ENCODE peak calls at places on chromosomes 7 and 10, in six cellular contexts. One of them, this sample, is unnamed.

GRCh38 chr10:126842356-126842755 is 62.9 kb upstream of the DOCK1 start:
- DNase-seq in Panc1: no peak
- DNase-seq in GM03348: no peak
- DNase-seq in CD8-positive, alpha-beta memory T cell: no peak
- DNase-seq in hepatocyte: no peak
- DNase-seq in neural progenitor cell: no peak
- DNase-seq in this sample: no peak

GRCh38 chr7:18590744-18591340 is 95.3 kb downstream of the HDAC9 start:
- DNase-seq in CD8-positive, alpha-beta memory T cell: no peak
- DNase-seq in neural progenitor cell: peak
- DNase-seq in GM03348: peak
- DNase-seq in Panc1: peak
- DNase-seq in hepatocyte: peak
- DNase-seq in this sample: no peak

GRCh38 chr7:159030490-159031134 is 114.1 kb downstream of the VIPR2 start:
- DNase-seq in GM03348: peak
- DNase-seq in hepatocyte: peak
- DNase-seq in Panc1: no peak
- DNase-seq in neural progenitor cell: peak
- DNase-seq in CD8-positive, alpha-beta memory T cell: no peak
- DNase-seq in this sample: peak

GRCh38 chr7:74178632-74179031 is 4.5 kb downstream of the EIF4H start:
- DNase-seq in hepatocyte: no peak
- DNase-seq in CD8-positive, alpha-beta memory T cell: no peak
- DNase-seq in neural progenitor cell: no peak
- DNase-seq in Panc1: no peak
- DNase-seq in GM03348: peak
- DNase-seq in this sample: no peak

GRCh38 chr10:77801474-77802238 is 124.9 kb downstream of the DLG5 start:
- DNase-seq in neural progenitor cell: no peak
- DNase-seq in CD8-positive, alpha-beta memory T cell: no peak
- DNase-seq in hepatocyte: no peak
- DNase-seq in GM03348: peak
- DNase-seq in Panc1: no peak
- DNase-seq in this sample: no peak

GRCh38 chr10:62760401-62760800 is 44.1 kb upstream of the ADO start:
- DNase-seq in CD8-positive, alpha-beta memory T cell: no peak
- DNase-seq in GM03348: no peak
- DNase-seq in neural progenitor cell: peak
- DNase-seq in hepatocyte: no peak
- DNase-seq in Panc1: no peak
- DNase-seq in this sample: no peak

GRCh38 chr10:131961777-131962450 is 19.8 kb downstream of the BNIP3 start:
- DNase-seq in Panc1: no peak
- DNase-seq in CD8-positive, alpha-beta memory T cell: no peak
- DNase-seq in neural progenitor cell: no peak
- DNase-seq in GM03348: peak
- DNase-seq in hepatocyte: no peak
- DNase-seq in this sample: no peak

GRCh38 chr7:100208911-100209408 is 10.8 kb upstream of the PVRIG start:
- DNase-seq in neural progenitor cell: no peak
- DNase-seq in GM03348: no peak
- DNase-seq in Panc1: no peak
- DNase-seq in hepatocyte: no peak
- DNase-seq in CD8-positive, alpha-beta memory T cell: no peak
- DNase-seq in this sample: no peak

GRCh38 chr10:22851865-22852239 is 76.0 kb upstream of the ARMC3 start:
- DNase-seq in hepatocyte: peak
- DNase-seq in CD8-positive, alpha-beta memory T cell: no peak
- DNase-seq in GM03348: no peak
- DNase-seq in Panc1: no peak
- DNase-seq in neural progenitor cell: no peak
- DNase-seq in this sample: no peak

GRCh38 chr7:18552311-18552916 is 56.9 kb downstream of the HDAC9 start:
- DNase-seq in GM03348: no peak
- DNase-seq in neural progenitor cell: no peak
- DNase-seq in Panc1: no peak
- DNase-seq in hepatocyte: no peak
- DNase-seq in CD8-positive, alpha-beta memory T cell: no peak
- DNase-seq in this sample: no peak

GRCh38 chr10:31467791-31468535 is 148.9 kb downstream of the ZEB1 start:
- DNase-seq in GM03348: no peak
- DNase-seq in Panc1: peak
- DNase-seq in neural progenitor cell: peak
- DNase-seq in hepatocyte: peak
- DNase-seq in CD8-positive, alpha-beta memory T cell: no peak
- DNase-seq in this sample: no peak

GRCh38 chr10:80274396-80275134 is 14.9 kb downstream of the MAT1A start:
- DNase-seq in CD8-positive, alpha-beta memory T cell: no peak
- DNase-seq in Panc1: no peak
- DNase-seq in hepatocyte: peak
- DNase-seq in GM03348: no peak
- DNase-seq in neural progenitor cell: no peak
- DNase-seq in this sample: no peak

GRCh38 chr7:142890838-142891485 is 5.4 kb upstream of the TRPV6 start:
- DNase-seq in Panc1: no peak
- DNase-seq in CD8-positive, alpha-beta memory T cell: no peak
- DNase-seq in hepatocyte: no peak
- DNase-seq in GM03348: no peak
- DNase-seq in neural progenitor cell: no peak
- DNase-seq in this sample: no peak

GRCh38 chr7:90952649-90952991 is 311.6 kb upstream of the FZD1 start:
- DNase-seq in GM03348: no peak
- DNase-seq in CD8-positive, alpha-beta memory T cell: no peak
- DNase-seq in hepatocyte: no peak
- DNase-seq in Panc1: no peak
- DNase-seq in neural progenitor cell: peak
- DNase-seq in this sample: no peak

GRCh38 chr10:28788252-28788651 is 110.9 kb downstream of the BAMBI start:
- DNase-seq in GM03348: no peak
- DNase-seq in hepatocyte: no peak
- DNase-seq in CD8-positive, alpha-beta memory T cell: no peak
- DNase-seq in Panc1: no peak
- DNase-seq in neural progenitor cell: no peak
- DNase-seq in this sample: no peak

GRCh38 chr7:17234398-17235021 is 63.9 kb upstream of the AHR start:
- DNase-seq in GM03348: peak
- DNase-seq in hepatocyte: peak
- DNase-seq in neural progenitor cell: no peak
- DNase-seq in Panc1: peak
- DNase-seq in CD8-positive, alpha-beta memory T cell: peak
- DNase-seq in this sample: no peak